ENCODE peak calls at places on chromosomes 6 and 20, in four cellular contexts. T is lower lobe of right lung, A is stomach, F is pancreas. J is an unnamed sample.

GRCh38 chr6:38233161-38233791 is 406.5 kb downstream of the BTBD9 start:
- DNase-seq in T (no peak), F (no peak), A (no peak), J (no peak)

GRCh38 chr6:122098091-122098769 is 301.2 kb upstream of the HSF2 start:
- DNase-seq in F (no peak), A (no peak), T (no peak), J (no peak)

GRCh38 chr6:105992315-105992961 is 93.7 kb upstream of the PRDM1 start:
- DNase-seq in F (peak; percentile 91), T (peak; percentile 89), A (peak; percentile 90), J (peak; percentile 86)

GRCh38 chr20:62511300-62511914 is 35.6 kb upstream of the GATA5 start:
- DNase-seq in F (no peak), T (no peak), A (no peak), J (no peak)

GRCh38 chr6:144855812-144856531 is 570.8 kb downstream of the UTRN start:
- DNase-seq in F (no peak), A (no peak), T (no peak), J (no peak)

GRCh38 chr20:44134897-44135810 is 51.8 kb downstream of the JPH2 start:
- DNase-seq in T (no peak), F (no peak), A (no peak), J (no peak)

GRCh38 chr6:90294989-90295853 is 1.4 kb downstream of the BACH2 start:
- DNase-seq in F (peak; percentile 81), A (peak; percentile 31), T (peak; percentile 60), J (peak; percentile 49)

GRCh38 chr6:156980515-156980914 is 203.3 kb downstream of the ARID1B start:
- DNase-seq in A (no peak), T (no peak), F (no peak), J (peak; percentile 91)

GRCh38 chr20:34037121-34037520 is 43.4 kb downstream of the RALY start:
- DNase-seq in F (no peak), T (no peak), A (peak; percentile 28), J (no peak)

GRCh38 chr6:139062921-139063320 is 34.4 kb downstream of the ABRACL start:
- DNase-seq in T (no peak), A (no peak), F (no peak), J (no peak)

GRCh38 chr6:30156262-30156599 is 4.8 kb downstream of the TRIM10 start:
- DNase-seq in F (no peak), A (no peak), T (no peak), J (peak; percentile 10)

GRCh38 chr6:156828280-156828703 is 51.1 kb downstream of the ARID1B start:
- DNase-seq in F (no peak), T (no peak), A (no peak), J (no peak)

GRCh38 chr6:106159531-106159940 is 73.4 kb downstream of the PRDM1 start:
- DNase-seq in A (no peak), T (no peak), F (no peak), J (no peak)

GRCh38 chr20:41317536-41318270 is at the start of gene ZHX3:
- DNase-seq in T (peak; percentile 97), F (peak; percentile 99), A (peak; percentile 97), J (peak; percentile 98)

GRCh38 chr20:41314386-41314785 is 3.1 kb downstream of the ZHX3 start:
- DNase-seq in T (no peak), F (no peak), A (no peak), J (no peak)

GRCh38 chr20:41318271-41318649 is 729 bp upstream of the ZHX3 start:
- DNase-seq in T (no peak), F (no peak), A (no peak), J (no peak)

GRCh38 chr20:41316602-41317535 is 662 bp downstream of the ZHX3 start:
- DNase-seq in F (peak; percentile 91), A (peak; percentile 75), T (peak; percentile 85), J (peak; percentile 77)

DNA sequence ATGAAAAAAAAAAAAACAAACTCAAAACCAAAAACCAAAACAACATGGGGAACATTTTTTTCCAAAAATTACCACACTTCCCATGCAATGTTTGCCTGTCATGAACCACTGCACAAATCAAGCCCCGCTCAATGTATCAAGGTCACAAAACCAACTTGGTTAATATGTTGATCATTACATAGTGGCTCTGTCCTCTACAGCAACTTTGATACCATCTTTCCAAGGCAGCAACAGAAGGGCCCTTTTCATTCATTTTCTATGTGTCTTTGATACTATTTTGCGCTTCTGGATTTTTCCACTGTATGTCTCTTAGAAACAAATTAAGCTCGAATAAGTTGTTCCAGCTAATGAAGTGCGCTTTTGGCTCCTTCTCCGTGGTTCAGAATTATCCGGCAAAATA is 1.5 kb downstream of the ZHX3 start:
- DNase-seq in F (no peak), T (no peak), A (no peak), J (no peak)
- H3K4me3 ChIP-seq in F (no peak overlapping the region), T (peak overlapping the region; percentile 79), A (peak overlapping the region; percentile 62), J (peak overlapping the region; percentile 90)

DNA sequence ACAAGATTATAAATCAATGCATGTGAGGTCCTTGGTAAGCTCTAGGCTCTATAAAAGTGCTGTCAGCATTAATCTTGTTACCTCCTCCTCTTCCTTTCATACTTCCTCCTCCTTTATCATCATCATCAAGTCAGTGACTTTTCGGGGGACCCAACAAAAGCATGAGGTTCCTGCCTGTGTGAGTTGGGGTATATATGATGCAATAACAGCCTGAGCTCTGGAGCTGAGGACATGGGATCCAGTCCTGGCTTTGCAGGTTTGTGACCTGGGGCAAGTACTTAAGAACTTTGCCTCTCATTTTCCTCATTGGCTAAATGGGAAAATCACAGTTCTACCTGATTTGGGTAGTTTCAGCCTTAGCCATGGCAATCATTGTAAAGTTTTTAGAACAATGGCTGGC is 7.1 kb upstream of the PHACTR3 start:
- DNase-seq in T (no peak), A (no peak), F (no peak), J (no peak)
- H3K27me3 ChIP-seq in T (peaks cover 16% of the 10 kb centered on the region), A (no peaks in the 10 kb centered on the region), F (no peaks in the 10 kb centered on the region), J (no peaks in the 10 kb centered on the region)

GRCh38 chr6:112485813-112486212 is 138.7 kb downstream of the RFPL4B start:
- DNase-seq in T (no peak), A (no peak), F (no peak), J (no peak)
- TF ChIP-seq CTCF in T (no peak), A (no peak), F (no peak), J (no peak)

GRCh38 chr6:57089687-57090457 is at the start of gene ZNF451:
- DNase-seq in T (peak; percentile 98), F (peak; percentile 96), A (peak; percentile 97), J (peak; percentile 98)

GRCh38 chr6:57085441-57085840 is 4.5 kb upstream of the ZNF451 start:
- DNase-seq in F (no peak), A (no peak), T (no peak), J (no peak)

GRCh38 chr6:57089265-57089664 is 723 bp upstream of the ZNF451 start:
- DNase-seq in T (no peak), A (no peak), F (no peak), J (no peak)

GRCh38 chr6:57086843-57087242 is 3.1 kb upstream of the ZNF451 start:
- DNase-seq in T (no peak), F (no peak), A (no peak), J (no peak)

GRCh38 chr6:57087916-57088315 is 2.1 kb upstream of the ZNF451 start:
- DNase-seq in A (no peak), T (no peak), F (no peak), J (no peak)
- H3K4me3 ChIP-seq in A (no peak overlapping the region), T (no peak overlapping the region), F (no peak overlapping the region), J (no peak overlapping the region)

DNA sequence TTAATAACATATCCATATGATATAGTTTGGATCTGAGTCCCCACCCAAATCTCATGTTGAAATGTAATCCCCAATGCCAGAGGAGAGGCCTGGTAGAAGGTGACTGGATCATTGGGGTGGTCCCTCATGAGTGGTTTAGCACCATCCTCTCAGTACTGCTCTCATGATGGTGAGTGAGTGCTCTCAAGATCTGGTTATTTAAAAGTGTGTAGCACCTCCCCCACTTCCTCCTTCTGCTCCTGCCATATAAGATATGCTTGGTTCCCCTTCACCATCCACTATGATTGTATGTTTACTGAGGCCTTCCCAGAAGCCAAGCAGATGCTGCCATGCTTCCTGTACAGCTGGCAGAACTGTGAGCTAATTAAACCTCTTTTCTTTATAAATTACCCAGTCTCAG is 22.9 kb downstream of the IRF4 start:
- DNase-seq in A (no peak), T (no peak), F (no peak), J (no peak)
- H3K27me3 ChIP-seq in A (no peaks in the 10 kb centered on the region), T (no peaks in the 10 kb centered on the region), F (no peaks in the 10 kb centered on the region), J (no peaks in the 10 kb centered on the region)